ENCODE peak calls at places on chromosomes 12 and 14, in nine cellular contexts. One of them, this sample, is unnamed.

GRCh38 chr12:50055831-50056628 is 1.4 kb upstream of the ASIC1 start:
- DNase-seq in body of pancreas: peak
- DNase-seq in pancreas: no peak
- DNase-seq in NCI-H1092: no peak
- DNase-seq in HT1080: peak
- DNase-seq in AG08396: peak
- DNase-seq in H4: no peak
- DNase-seq in SK-N-DZ: peak
- DNase-seq in NCI-H2171 treated with DMSO at 0.1 percent for 48 hours: peak
- DNase-seq in this sample: no peak

GRCh38 chr14:32201816-32202467 is at the start of gene RNU6-7:
- DNase-seq in NCI-H1092: no peak
- DNase-seq in SK-N-DZ: peak
- DNase-seq in H4: peak
- DNase-seq in AG08396: no peak
- DNase-seq in HT1080: peak
- DNase-seq in NCI-H2171 treated with DMSO at 0.1 percent for 48 hours: peak
- DNase-seq in body of pancreas: no peak
- DNase-seq in pancreas: peak
- DNase-seq in this sample: peak

GRCh38 chr12:57548488-57548887 is 1.4 kb upstream of the KIF5A start:
- DNase-seq in NCI-H1092: no peak
- DNase-seq in H4: no peak
- DNase-seq in SK-N-DZ: no peak
- DNase-seq in pancreas: no peak
- DNase-seq in AG08396: no peak
- DNase-seq in HT1080: no peak
- DNase-seq in NCI-H2171 treated with DMSO at 0.1 percent for 48 hours: no peak
- DNase-seq in body of pancreas: no peak
- DNase-seq in this sample: no peak

GRCh38 chr12:14260011-14260993 is 105.2 kb upstream of the ATF7IP start:
- DNase-seq in H4: peak
- DNase-seq in AG08396: peak
- DNase-seq in NCI-H1092: peak
- DNase-seq in body of pancreas: peak
- DNase-seq in NCI-H2171 treated with DMSO at 0.1 percent for 48 hours: no peak
- DNase-seq in HT1080: peak
- DNase-seq in pancreas: peak
- DNase-seq in SK-N-DZ: peak
- DNase-seq in this sample: peak

GRCh38 chr12:126847005-126847629 is 1419.9 kb upstream of the TMEM132C start:
- DNase-seq in SK-N-DZ: no peak
- DNase-seq in AG08396: no peak
- DNase-seq in NCI-H2171 treated with DMSO at 0.1 percent for 48 hours: no peak
- DNase-seq in pancreas: no peak
- DNase-seq in NCI-H1092: no peak
- DNase-seq in H4: no peak
- DNase-seq in HT1080: no peak
- DNase-seq in body of pancreas: no peak
- DNase-seq in this sample: no peak

GRCh38 chr14:24542346-24542936 is 33.6 kb downstream of the CTSG start:
- DNase-seq in NCI-H2171 treated with DMSO at 0.1 percent for 48 hours: no peak
- DNase-seq in SK-N-DZ: no peak
- DNase-seq in HT1080: peak
- DNase-seq in H4: no peak
- DNase-seq in AG08396: no peak
- DNase-seq in pancreas: no peak
- DNase-seq in body of pancreas: no peak
- DNase-seq in NCI-H1092: no peak
- DNase-seq in this sample: no peak

GRCh38 chr12:104557488-104558195 is 100.9 kb downstream of the CHST11 start:
- DNase-seq in body of pancreas: no peak
- DNase-seq in HT1080: no peak
- DNase-seq in NCI-H1092: no peak
- DNase-seq in NCI-H2171 treated with DMSO at 0.1 percent for 48 hours: no peak
- DNase-seq in SK-N-DZ: no peak
- DNase-seq in AG08396: no peak
- DNase-seq in pancreas: no peak
- DNase-seq in H4: no peak
- DNase-seq in this sample: no peak

GRCh38 chr14:41785696-41786095 is 179.0 kb downstream of the LRFN5 start:
- DNase-seq in SK-N-DZ: peak
- DNase-seq in body of pancreas: no peak
- DNase-seq in AG08396: no peak
- DNase-seq in NCI-H2171 treated with DMSO at 0.1 percent for 48 hours: peak
- DNase-seq in HT1080: peak
- DNase-seq in H4: peak
- DNase-seq in pancreas: no peak
- DNase-seq in NCI-H1092: peak
- DNase-seq in this sample: peak

GRCh38 chr14:41960316-41960715 is 353.6 kb downstream of the LRFN5 start:
- DNase-seq in H4: no peak
- DNase-seq in HT1080: no peak
- DNase-seq in pancreas: no peak
- DNase-seq in AG08396: no peak
- DNase-seq in SK-N-DZ: no peak
- DNase-seq in body of pancreas: no peak
- DNase-seq in NCI-H2171 treated with DMSO at 0.1 percent for 48 hours: no peak
- DNase-seq in NCI-H1092: no peak
- DNase-seq in this sample: no peak

GRCh38 chr12:66978802-66979201 is 290.4 kb upstream of the CAND1 start:
- DNase-seq in AG08396: no peak
- DNase-seq in HT1080: no peak
- DNase-seq in NCI-H1092: no peak
- DNase-seq in pancreas: no peak
- DNase-seq in H4: no peak
- DNase-seq in body of pancreas: no peak
- DNase-seq in NCI-H2171 treated with DMSO at 0.1 percent for 48 hours: no peak
- DNase-seq in SK-N-DZ: no peak
- DNase-seq in this sample: no peak

GRCh38 chr14:101980700-101981099 is 16.3 kb downstream of the DYNC1H1 start:
- DNase-seq in SK-N-DZ: no peak
- DNase-seq in NCI-H2171 treated with DMSO at 0.1 percent for 48 hours: no peak
- DNase-seq in HT1080: peak
- DNase-seq in AG08396: peak
- DNase-seq in body of pancreas: peak
- DNase-seq in H4: peak
- DNase-seq in pancreas: no peak
- DNase-seq in NCI-H1092: no peak
- DNase-seq in this sample: no peak

GRCh38 chr12:57477710-57478681 is 1.7 kb downstream of the ARHGAP9 start:
- DNase-seq in AG08396: no peak
- DNase-seq in H4: no peak
- DNase-seq in pancreas: no peak
- DNase-seq in body of pancreas: no peak
- DNase-seq in NCI-H2171 treated with DMSO at 0.1 percent for 48 hours: no peak
- DNase-seq in SK-N-DZ: no peak
- DNase-seq in NCI-H1092: no peak
- DNase-seq in HT1080: no peak
- DNase-seq in this sample: no peak

GRCh38 chr12:123748171-123748570 is 13.9 kb upstream of the DNAH10 start:
- DNase-seq in H4: no peak
- DNase-seq in pancreas: no peak
- DNase-seq in body of pancreas: no peak
- DNase-seq in SK-N-DZ: no peak
- DNase-seq in NCI-H1092: no peak
- DNase-seq in HT1080: no peak
- DNase-seq in AG08396: no peak
- DNase-seq in NCI-H2171 treated with DMSO at 0.1 percent for 48 hours: no peak
- DNase-seq in this sample: no peak

GRCh38 chr14:73661872-73662271 is 17.1 kb downstream of the DNAL1 start:
- DNase-seq in SK-N-DZ: no peak
- DNase-seq in H4: no peak
- DNase-seq in HT1080: no peak
- DNase-seq in body of pancreas: no peak
- DNase-seq in pancreas: no peak
- DNase-seq in NCI-H2171 treated with DMSO at 0.1 percent for 48 hours: peak
- DNase-seq in AG08396: no peak
- DNase-seq in NCI-H1092: no peak
- DNase-seq in this sample: no peak

GRCh38 chr14:41668346-41668745 is 61.7 kb downstream of the LRFN5 start:
- DNase-seq in NCI-H1092: no peak
- DNase-seq in H4: no peak
- DNase-seq in HT1080: no peak
- DNase-seq in NCI-H2171 treated with DMSO at 0.1 percent for 48 hours: peak
- DNase-seq in body of pancreas: no peak
- DNase-seq in AG08396: no peak
- DNase-seq in pancreas: no peak
- DNase-seq in SK-N-DZ: no peak
- DNase-seq in this sample: peak

GRCh38 chr14:74955229-74955999 is at the start of gene PGF:
- DNase-seq in NCI-H2171 treated with DMSO at 0.1 percent for 48 hours: peak
- DNase-seq in SK-N-DZ: peak
- DNase-seq in NCI-H1092: no peak
- DNase-seq in body of pancreas: peak
- DNase-seq in pancreas: peak
- DNase-seq in HT1080: peak
- DNase-seq in H4: peak
- DNase-seq in AG08396: peak
- DNase-seq in this sample: no peak

GRCh38 chr14:61963926-61964325 is 201.7 kb downstream of the SNAPC1 start:
- DNase-seq in pancreas: no peak
- DNase-seq in body of pancreas: no peak
- DNase-seq in HT1080: no peak
- DNase-seq in AG08396: no peak
- DNase-seq in SK-N-DZ: no peak
- DNase-seq in NCI-H1092: no peak
- DNase-seq in NCI-H2171 treated with DMSO at 0.1 percent for 48 hours: no peak
- DNase-seq in H4: no peak
- DNase-seq in this sample: no peak

GRCh38 chr12:26668847-26669246 is 164.1 kb downstream of the ITPR2 start:
- DNase-seq in HT1080: no peak
- DNase-seq in body of pancreas: no peak
- DNase-seq in H4: no peak
- DNase-seq in NCI-H1092: no peak
- DNase-seq in NCI-H2171 treated with DMSO at 0.1 percent for 48 hours: no peak
- DNase-seq in SK-N-DZ: no peak
- DNase-seq in AG08396: no peak
- DNase-seq in pancreas: no peak
- DNase-seq in this sample: no peak

GRCh38 chr14:69460093-69460701 is 24.3 kb upstream of the PLEKHD1 start:
- DNase-seq in SK-N-DZ: peak
- DNase-seq in NCI-H2171 treated with DMSO at 0.1 percent for 48 hours: peak
- DNase-seq in NCI-H1092: peak
- DNase-seq in H4: peak
- DNase-seq in HT1080: peak
- DNase-seq in body of pancreas: peak
- DNase-seq in AG08396: peak
- DNase-seq in pancreas: no peak
- DNase-seq in this sample: peak

GRCh38 chr14:96630281-96630680 is 128.1 kb downstream of the PAPOLA start:
- DNase-seq in AG08396: no peak
- DNase-seq in NCI-H1092: no peak
- DNase-seq in H4: no peak
- DNase-seq in SK-N-DZ: no peak
- DNase-seq in body of pancreas: no peak
- DNase-seq in NCI-H2171 treated with DMSO at 0.1 percent for 48 hours: no peak
- DNase-seq in HT1080: no peak
- DNase-seq in pancreas: no peak
- DNase-seq in this sample: no peak

This sample was measured in DMS 273 treated with DMSO at 0.1 percent for 48 hours.